ENCODE peak calls at places on chromosomes 3 and 15, in eight cellular contexts. E is A549, N is H1, K is IMR-90, T is HepG2, I is SK-N-SH, P is GM12878, L is K562. J is an unnamed sample.

GRCh38 chr3:118938183-118938961 is 96.3 kb downstream of the IGSF11 start:
- DNase-seq in E (peak), N (no peak), K (peak), T (no peak), I (no peak), P (no peak), L (no peak), J (no peak)

GRCh38 chr15:64629063-64629462 is 146.3 kb downstream of the RBPMS2 start:
- DNase-seq in E (no peak), N (no peak), K (no peak), T (no peak), I (no peak), P (no peak), L (no peak), J (no peak)

GRCh38 chr3:185630182-185630622 is 44.1 kb downstream of the SENP2 start:
- DNase-seq in E (no peak), N (no peak), K (peak), T (no peak), I (no peak), P (no peak), L (no peak), J (no peak)

GRCh38 chr3:183210862-183211341 is 42.2 kb upstream of the B3GNT5 start:
- DNase-seq in E (no peak), N (no peak), K (no peak), T (no peak), I (no peak), P (no peak), L (no peak), J (no peak)

GRCh38 chr3:44893097-44893496 is 18.7 kb downstream of the TGM4 start:
- DNase-seq in E (no peak), N (no peak), K (peak), T (no peak), I (no peak), P (no peak), L (no peak), J (no peak)

GRCh38 chr3:142705256-142705655 is 18.6 kb upstream of the TRPC1 start:
- DNase-seq in E (no peak), N (no peak), K (no peak), T (no peak), I (peak), P (no peak), L (no peak), J (no peak)

GRCh38 chr3:48433472-48434118 is 3.7 kb upstream of the PLXNB1 start:
- DNase-seq in E (no peak), N (no peak), K (peak), T (peak), I (no peak), P (no peak), L (no peak), J (no peak)

GRCh38 chr3:133709139-133709538 is 37.1 kb upstream of the TF start:
- DNase-seq in E (no peak), N (no peak), K (no peak), T (no peak), I (no peak), P (no peak), L (no peak), J (no peak)

GRCh38 chr15:47788685-47789084 is 71.4 kb downstream of the SEMA6D start:
- DNase-seq in E (no peak), N (no peak), K (no peak), T (no peak), I (no peak), P (no peak), L (no peak), J (no peak)

GRCh38 chr15:62742409-62743171 is 300.0 kb upstream of the TPM1 start:
- DNase-seq in E (peak), N (no peak), K (peak), T (peak), I (peak), P (no peak), L (peak), J (peak)

GRCh38 chr3:99286266-99286845 is 352.0 kb upstream of the COL8A1 start:
- DNase-seq in E (no peak), N (no peak), K (no peak), T (no peak), I (no peak), P (no peak), L (no peak), J (no peak)

GRCh38 chr3:108780235-108780634 is 23.0 kb upstream of the RETNLB start:
- DNase-seq in E (no peak), N (no peak), K (no peak), T (no peak), I (no peak), P (no peak), L (no peak), J (no peak)

GRCh38 chr3:47096955-47097354 is 67.0 kb downstream of the SETD2 start:
- DNase-seq in E (no peak), N (no peak), K (peak), T (no peak), I (no peak), P (no peak), L (no peak), J (no peak)

GRCh38 chr15:96331141-96331941 is 841 bp downstream of the NR2F2 start:
- DNase-seq in E (no peak), N (peak), K (no peak), T (no peak), I (peak), P (no peak), L (peak), J (peak)

GRCh38 chr15:43912991-43913927 is 86.5 kb downstream of the WDR76 start:
- DNase-seq in E (peak), N (no peak), K (peak), T (peak), I (no peak), P (no peak), L (no peak), J (no peak)

GRCh38 chr3:177352424-177352823 is 155.1 kb upstream of the TBL1XR1 start:
- DNase-seq in E (no peak), N (peak), K (no peak), T (no peak), I (no peak), P (no peak), L (no peak), J (no peak)

GRCh38 chr15:60370804-60371700 is 26.7 kb downstream of the ANXA2 start:
- DNase-seq in E (peak), N (no peak), K (peak), T (peak), I (no peak), P (no peak), L (no peak), J (no peak)

GRCh38 chr15:45397116-45397665 is 18.8 kb upstream of the GATM start:
- DNase-seq in E (no peak), N (no peak), K (no peak), T (no peak), I (no peak), P (no peak), L (no peak), J (no peak)

GRCh38 chr15:45394681-45395080 is 16.3 kb upstream of the GATM start:
- DNase-seq in E (no peak), N (no peak), K (no peak), T (no peak), I (no peak), P (no peak), L (no peak), J (no peak)

GRCh38 chr15:45391746-45392711 is 13.7 kb upstream of the GATM start:
- DNase-seq in E (no peak), N (no peak), K (no peak), T (no peak), I (no peak), P (peak), L (no peak), J (no peak)

GRCh38 chr15:45395956-45396355 is 17.6 kb upstream of the GATM start:
- DNase-seq in E (no peak), N (no peak), K (no peak), T (no peak), I (no peak), P (no peak), L (no peak), J (no peak)

GRCh38 chr15:45393851-45394250 is 15.5 kb upstream of the GATM start:
- DNase-seq in E (no peak), N (no peak), K (no peak), T (peak), I (no peak), P (no peak), L (no peak), J (peak)
- TF ChIP-seq USF2 in E (no peak), N (no peak), K (no peak), T (no peak), I (no peak), P (no peak), L (no peak), J (no peak)

DNA sequence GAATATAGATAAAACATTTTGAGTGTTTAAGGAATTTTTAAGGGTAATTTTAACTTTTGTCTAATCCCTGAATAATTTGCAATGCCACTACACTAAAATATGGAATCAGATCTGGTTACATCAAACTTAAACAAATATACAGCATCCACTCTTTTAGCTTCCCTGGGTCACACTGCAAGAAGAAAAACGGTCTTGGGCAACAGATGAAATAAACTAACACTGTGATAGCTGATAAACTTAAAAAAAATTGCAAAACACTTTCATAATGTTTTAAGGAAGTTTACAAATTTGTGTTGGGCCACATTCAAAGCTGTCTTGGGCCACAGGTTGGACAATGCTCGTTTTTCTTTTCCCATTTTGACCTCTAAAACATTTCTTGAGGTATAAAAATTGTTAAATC is 34.3 kb downstream of the CCDC66 start:
- DNase-seq in E (no peak), N (no peak), K (peak), T (no peak), I (no peak), P (no peak), L (no peak), J (no peak)
- TF ChIP-seq USF2 in E (no peak), N (no peak), K (no peak), T (no peak), I (no peak), P (no peak), L (no peak), J (no peak)

GRCh38 chr15:45634442-45635190 is at the start of gene SQOR:
- DNase-seq in E (peak), N (peak), K (peak), T (peak), I (peak), P (peak), L (no peak), J (peak)

GRCh38 chr15:45637552-45638033 is 2.8 kb downstream of the SQOR start:
- DNase-seq in E (peak), N (no peak), K (peak), T (peak), I (no peak), P (peak), L (no peak), J (no peak)

GRCh38 chr15:45635763-45636292 is 999 bp downstream of the SQOR start:
- DNase-seq in E (no peak), N (no peak), K (no peak), T (no peak), I (no peak), P (no peak), L (no peak), J (no peak)

GRCh38 chr15:45631831-45632230 is 3.0 kb upstream of the SQOR start:
- DNase-seq in E (no peak), N (no peak), K (peak), T (no peak), I (no peak), P (no peak), L (no peak), J (no peak)

DNA sequence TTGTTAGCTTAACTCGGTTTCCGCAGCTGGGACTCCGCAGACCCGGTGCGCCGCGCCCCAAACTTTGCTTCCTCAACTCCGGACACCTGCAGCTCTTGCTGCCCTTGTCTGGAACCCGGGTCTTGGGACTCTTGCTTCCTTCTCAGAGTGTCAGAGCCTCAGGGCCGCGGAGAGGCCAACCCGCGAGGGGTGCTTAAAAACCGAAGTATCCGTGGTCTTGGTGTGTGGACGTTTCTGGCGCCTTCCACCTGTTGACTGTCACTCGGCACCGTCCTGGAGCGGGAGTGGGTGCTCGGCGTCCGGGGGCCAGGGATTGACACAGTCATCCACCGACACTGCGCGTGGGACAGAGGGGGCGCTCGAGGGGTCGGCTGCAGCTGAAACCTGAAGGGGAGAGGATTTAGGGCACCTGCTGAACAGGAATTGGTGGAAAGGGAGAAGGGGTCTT is 386 bp downstream of the SQOR start:
- DNase-seq in E (peak), N (no peak), K (no peak), T (peak), I (peak), P (no peak), L (no peak), J (peak)
- TF ChIP-seq USF2 in E (no peak), N (no peak), K (no peak), T (no peak), I (no peak), P (no peak), L (no peak), J (no peak)

GRCh38 chr3:73893089-73893488 is 268.3 kb upstream of the PDZRN3 start:
- DNase-seq in E (no peak), N (no peak), K (no peak), T (no peak), I (no peak), P (no peak), L (no peak), J (no peak)
- TF ChIP-seq USF2 in E (no peak), N (no peak), K (no peak), T (no peak), I (no peak), P (no peak), L (no peak), J (no peak)

DNA sequence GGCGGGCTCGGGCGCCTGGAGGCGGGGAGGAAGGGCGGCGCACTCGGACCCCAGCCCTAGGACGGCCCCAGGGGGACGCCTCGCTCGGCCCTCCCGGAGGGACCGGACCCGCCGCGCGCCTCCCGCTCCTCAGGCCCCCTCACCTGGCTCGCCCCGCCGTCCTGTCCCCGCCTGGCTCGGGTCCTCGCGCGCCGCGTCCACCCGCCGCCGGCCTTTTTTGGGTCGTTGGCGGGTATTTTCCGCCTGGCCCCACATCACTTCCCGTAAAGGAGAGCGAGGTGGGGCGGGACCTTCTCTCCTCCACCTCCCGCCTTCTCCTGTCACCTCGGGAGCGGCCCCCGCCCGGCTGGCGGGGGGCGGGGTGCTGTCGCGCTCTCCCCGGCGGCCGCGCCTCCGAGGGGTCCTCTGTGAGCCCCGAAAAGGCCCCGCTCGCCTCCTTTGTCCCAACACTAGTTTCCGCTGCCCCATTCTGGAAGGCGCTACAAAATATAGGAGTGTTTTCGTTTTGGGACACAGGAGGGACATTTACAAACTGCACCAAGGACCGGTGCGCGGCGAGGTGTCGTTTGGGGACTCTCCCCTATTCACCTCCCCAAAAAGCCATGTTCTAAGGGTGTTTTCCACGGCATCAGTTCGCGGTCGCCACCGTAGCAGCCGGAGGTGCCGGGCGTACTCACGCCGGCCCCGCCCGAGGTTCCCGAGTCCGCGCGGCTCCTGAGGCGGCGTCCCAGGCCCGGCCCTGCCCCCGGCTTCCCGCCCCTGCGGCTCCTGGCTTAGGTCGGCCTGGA is at the start of gene RAB27A:
- DNase-seq in E (peak), N (peak), K (peak), T (peak), I (peak), P (no peak), L (peak), J (peak)
- TF ChIP-seq USF2 in E (no peak), N (no peak), K (no peak), T (no peak), I (no peak), P (no peak), L (no peak), J (no peak)

DNA sequence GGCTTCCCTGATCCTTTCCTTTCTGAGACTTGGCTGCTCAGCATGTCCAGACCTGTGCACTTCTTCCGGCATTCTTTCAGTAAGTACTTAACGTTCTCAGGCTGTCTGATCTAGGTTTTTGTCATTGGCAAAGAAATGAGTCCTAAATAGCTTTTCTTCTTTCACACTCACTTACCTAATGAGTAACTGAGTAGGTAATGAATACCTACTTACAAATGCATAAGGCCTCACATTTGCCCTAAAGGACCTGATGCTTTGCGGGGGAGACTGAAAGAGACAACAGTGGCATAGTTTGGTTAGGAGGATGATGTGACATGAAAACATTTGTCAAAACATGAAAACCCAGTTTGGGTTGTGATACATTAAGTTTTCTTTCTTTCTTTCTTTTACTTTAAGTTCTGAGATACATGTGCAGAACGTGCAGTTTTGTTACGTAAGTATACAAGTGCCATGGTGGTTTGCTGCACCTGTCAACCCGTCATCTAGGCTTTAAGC is 516.7 kb upstream of the CFAP20DC start:
- DNase-seq in E (no peak), N (no peak), K (no peak), T (no peak), I (no peak), P (peak), L (no peak), J (no peak)
- TF ChIP-seq USF2 in E (no peak), N (no peak), K (no peak), T (no peak), I (no peak), P (no peak), L (no peak), J (no peak)

J was measured in WTC11.